ENCODE peak calls at places on chromosomes 12 and 14, in eight cellular contexts. Z is stomach, B is lower leg skin, H is gastrocnemius medialis, Q is testis, E is GM12891, U is body of pancreas, V is ovary. S is an unnamed sample.

GRCh38 chr12:1250641-1251040 is 259.6 kb downstream of the ERC1 start:
- DNase-seq in Z (no peak), B (no peak), H (no peak), Q (no peak), E (no peak), U (no peak), V (no peak), S (no peak)

GRCh38 chr12:98645572-98646067 is 530 bp downstream of the APAF1 start:
- DNase-seq in Z (peak), B (no peak), H (peak), Q (peak), E (peak), U (peak), V (no peak), S (peak)

GRCh38 chr14:75522224-75522764 is at the start of gene BATF:
- DNase-seq in Z (peak), B (peak), H (no peak), Q (no peak), E (peak), U (peak), V (no peak), S (no peak)

GRCh38 chr12:6326316-6326959 is 15.4 kb downstream of the TNFRSF1A start:
- DNase-seq in Z (peak), B (no peak), H (no peak), Q (peak), E (no peak), U (no peak), V (peak), S (no peak)

GRCh38 chr12:6532927-6533652 is 1.2 kb upstream of the GAPDH start:
- DNase-seq in Z (peak), B (no peak), H (no peak), Q (peak), E (no peak), U (peak), V (no peak), S (no peak)

GRCh38 chr14:89024691-89025090 is 200.2 kb downstream of the TTC8 start:
- DNase-seq in Z (no peak), B (no peak), H (no peak), Q (no peak), E (no peak), U (no peak), V (no peak), S (no peak)

GRCh38 chr14:75991753-75992152 is 6.2 kb downstream of the IFT43 start:
- DNase-seq in Z (no peak), B (no peak), H (no peak), Q (no peak), E (no peak), U (no peak), V (no peak), S (no peak)

GRCh38 chr12:100229876-100230275 is 29.3 kb downstream of the ACTR6 start:
- DNase-seq in Z (no peak), B (peak), H (no peak), Q (no peak), E (no peak), U (no peak), V (no peak), S (no peak)

GRCh38 chr12:46446645-46447044 is 74.1 kb upstream of the SLC38A2 start:
- DNase-seq in Z (no peak), B (no peak), H (no peak), Q (no peak), E (no peak), U (no peak), V (no peak), S (no peak)

GRCh38 chr12:122884091-122884826 is 11.7 kb downstream of the VPS37B start:
- DNase-seq in Z (no peak), B (no peak), H (no peak), Q (no peak), E (no peak), U (no peak), V (no peak), S (no peak)

GRCh38 chr12:90331821-90332220 is 623.2 kb downstream of the CCER1 start:
- DNase-seq in Z (no peak), B (no peak), H (no peak), Q (no peak), E (no peak), U (no peak), V (no peak), S (no peak)

GRCh38 chr12:9701380-9702154 is 31.3 kb downstream of the CLECL1 start:
- DNase-seq in Z (no peak), B (no peak), H (no peak), Q (no peak), E (no peak), U (no peak), V (no peak), S (no peak)
- TF ChIP-seq POLR2A in Z (no peak), B (no peak), H (no peak), Q (no peak), E (no peak), U (no peak), V (no peak), S (no peak)

DNA sequence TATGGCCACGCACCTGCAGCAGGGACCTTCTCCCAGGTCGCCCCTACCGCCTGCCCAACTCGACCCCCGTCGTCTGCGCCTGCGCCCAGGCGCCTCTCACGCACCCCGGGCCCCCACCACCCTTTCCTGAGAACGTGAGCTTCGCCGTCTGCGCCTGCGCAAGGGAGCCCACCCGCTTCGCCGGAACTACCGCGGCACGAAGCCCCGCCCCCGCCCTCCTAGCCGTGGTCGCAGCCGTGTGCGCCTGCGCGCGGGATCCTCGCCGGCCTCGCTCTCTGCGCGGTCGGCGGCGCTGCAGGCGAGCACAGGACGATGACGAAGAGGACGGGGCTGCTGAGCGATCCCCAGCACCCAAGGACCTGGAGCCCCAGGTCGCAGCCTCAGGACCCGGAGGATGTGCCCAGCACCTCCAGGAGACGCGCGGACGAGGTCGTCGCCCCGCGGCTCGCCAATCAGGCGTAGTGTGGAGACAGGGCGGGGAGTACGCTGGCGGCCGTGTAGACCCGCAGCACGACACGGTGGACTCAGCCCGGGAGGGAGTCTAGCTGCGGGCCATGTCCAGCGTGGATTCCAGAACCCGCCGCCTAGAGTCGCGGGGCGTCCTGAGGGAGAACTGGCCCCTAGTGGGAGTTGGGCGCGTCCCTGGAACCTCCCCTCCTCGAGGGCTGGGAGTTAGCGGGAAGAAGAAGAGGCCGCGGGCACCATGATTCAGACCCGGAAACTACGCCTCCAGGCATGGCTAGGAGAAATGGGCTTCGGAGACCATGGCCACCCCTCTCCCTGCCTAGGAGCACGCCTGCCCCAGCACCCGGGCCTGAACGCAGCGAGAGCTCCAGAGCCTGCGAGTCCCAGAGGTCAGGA is 1120.8 kb upstream of the TMEM132C start:
- DNase-seq in Z (peak), B (no peak), H (peak), Q (peak), E (no peak), U (peak), V (peak), S (no peak)
- TF ChIP-seq POLR2A in Z (no peak), B (no peak), H (no peak), Q (no peak), E (no peak), U (no peak), V (no peak), S (peak)

DNA sequence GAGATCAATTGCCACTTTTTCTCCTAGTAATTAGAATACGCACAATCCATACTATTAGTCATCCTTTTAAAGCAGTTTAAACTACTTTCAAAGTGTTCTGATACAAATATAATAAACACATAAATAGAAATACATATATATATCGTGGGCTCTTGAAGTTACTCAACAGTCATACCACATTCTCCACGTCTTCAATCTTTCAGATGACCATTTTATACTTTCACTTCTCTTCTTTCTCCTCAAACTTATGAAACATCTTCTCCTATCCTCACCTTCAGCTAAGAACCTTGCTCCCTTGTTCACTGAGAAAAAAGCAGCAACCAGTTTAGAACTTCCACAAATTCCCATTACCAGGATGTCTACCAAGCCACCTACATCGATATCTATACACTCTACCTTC is 19.2 kb downstream of the CEP290 start:
- DNase-seq in Z (no peak), B (no peak), H (no peak), Q (no peak), E (no peak), U (no peak), V (no peak), S (no peak)
- TF ChIP-seq POLR2A in Z (no peak), B (no peak), H (no peak), Q (no peak), E (no peak), U (no peak), V (no peak), S (no peak)

GRCh38 chr14:24232645-24233537 is at the start of gene GMPR2:
- DNase-seq in Z (no peak), B (no peak), H (peak), Q (no peak), E (no peak), U (no peak), V (no peak), S (no peak)
- TF ChIP-seq POLR2A in Z (no peak), B (no peak), H (no peak), Q (no peak), E (no peak), U (no peak), V (peak), S (peak)

GRCh38 chr12:26680724-26681455 is 152.1 kb downstream of the ITPR2 start:
- DNase-seq in Z (no peak), B (no peak), H (no peak), Q (no peak), E (no peak), U (no peak), V (no peak), S (no peak)

GRCh38 chr12:26683443-26683842 is 149.6 kb downstream of the ITPR2 start:
- DNase-seq in Z (no peak), B (no peak), H (no peak), Q (no peak), E (no peak), U (no peak), V (no peak), S (no peak)

DNA sequence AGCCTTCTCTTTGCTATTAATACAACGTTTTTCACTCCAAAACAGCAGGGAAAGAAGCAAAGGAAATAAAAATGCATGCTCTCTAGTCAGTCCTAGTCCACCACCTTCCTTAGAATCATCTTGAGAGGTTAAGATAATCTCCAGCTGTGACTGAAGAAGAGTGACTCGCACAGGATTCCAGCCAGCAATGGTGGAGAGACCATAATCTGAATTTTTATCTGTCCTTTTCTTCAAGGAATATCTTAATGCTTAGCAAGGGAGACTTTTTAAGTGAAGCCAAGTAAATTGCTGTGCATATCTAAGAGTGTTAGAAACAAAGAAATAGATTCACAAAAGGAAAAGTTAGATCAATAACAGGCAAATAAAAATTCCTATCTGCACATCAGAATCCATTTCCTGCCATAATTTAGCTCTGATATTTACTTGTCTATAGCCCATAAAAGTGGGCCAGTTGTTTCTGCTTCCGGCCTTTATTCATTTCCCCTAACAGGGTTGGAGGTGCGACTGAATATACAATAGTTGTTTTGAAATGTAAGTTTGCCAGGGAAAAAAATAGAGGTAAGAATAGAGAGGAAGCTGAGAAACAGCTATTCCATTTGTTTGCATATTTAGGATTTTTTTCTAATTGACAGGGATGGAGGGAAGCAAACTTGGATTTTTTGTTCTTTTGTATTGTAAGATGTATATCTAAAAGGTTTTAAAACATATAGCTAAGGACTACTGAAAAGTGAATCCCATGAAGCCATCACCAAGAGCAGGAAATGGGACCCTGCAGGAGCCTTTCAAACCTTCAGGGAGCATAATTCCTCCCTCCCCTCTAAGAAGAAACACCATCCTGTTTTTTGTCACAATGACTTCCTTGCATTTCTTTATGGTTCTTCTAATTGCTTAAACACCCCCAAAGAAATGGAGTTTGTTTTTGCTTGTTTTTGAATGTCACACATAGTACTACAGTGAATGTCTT is 154.0 kb downstream of the ITPR2 start:
- DNase-seq in Z (no peak), B (no peak), H (no peak), Q (no peak), E (no peak), U (no peak), V (no peak), S (peak)
- TF ChIP-seq POLR2A in Z (no peak), B (no peak), H (no peak), Q (no peak), E (no peak), U (no peak), V (no peak), S (no peak)

GRCh38 chr12:49126852-49127763 is 4.1 kb downstream of the TUBA1B start:
- DNase-seq in Z (no peak), B (no peak), H (no peak), Q (no peak), E (no peak), U (no peak), V (no peak), S (no peak)
- TF ChIP-seq POLR2A in Z (no peak), B (no peak), H (no peak), Q (no peak), E (peak), U (no peak), V (no peak), S (no peak)

GRCh38 chr12:106986625-106987389 is at the start of gene MTERF2:
- DNase-seq in Z (peak), B (peak), H (peak), Q (peak), E (peak), U (peak), V (peak), S (peak)
- TF ChIP-seq POLR2A in Z (no peak), B (no peak), H (peak), Q (peak), E (no peak), U (peak), V (peak), S (peak)

DNA sequence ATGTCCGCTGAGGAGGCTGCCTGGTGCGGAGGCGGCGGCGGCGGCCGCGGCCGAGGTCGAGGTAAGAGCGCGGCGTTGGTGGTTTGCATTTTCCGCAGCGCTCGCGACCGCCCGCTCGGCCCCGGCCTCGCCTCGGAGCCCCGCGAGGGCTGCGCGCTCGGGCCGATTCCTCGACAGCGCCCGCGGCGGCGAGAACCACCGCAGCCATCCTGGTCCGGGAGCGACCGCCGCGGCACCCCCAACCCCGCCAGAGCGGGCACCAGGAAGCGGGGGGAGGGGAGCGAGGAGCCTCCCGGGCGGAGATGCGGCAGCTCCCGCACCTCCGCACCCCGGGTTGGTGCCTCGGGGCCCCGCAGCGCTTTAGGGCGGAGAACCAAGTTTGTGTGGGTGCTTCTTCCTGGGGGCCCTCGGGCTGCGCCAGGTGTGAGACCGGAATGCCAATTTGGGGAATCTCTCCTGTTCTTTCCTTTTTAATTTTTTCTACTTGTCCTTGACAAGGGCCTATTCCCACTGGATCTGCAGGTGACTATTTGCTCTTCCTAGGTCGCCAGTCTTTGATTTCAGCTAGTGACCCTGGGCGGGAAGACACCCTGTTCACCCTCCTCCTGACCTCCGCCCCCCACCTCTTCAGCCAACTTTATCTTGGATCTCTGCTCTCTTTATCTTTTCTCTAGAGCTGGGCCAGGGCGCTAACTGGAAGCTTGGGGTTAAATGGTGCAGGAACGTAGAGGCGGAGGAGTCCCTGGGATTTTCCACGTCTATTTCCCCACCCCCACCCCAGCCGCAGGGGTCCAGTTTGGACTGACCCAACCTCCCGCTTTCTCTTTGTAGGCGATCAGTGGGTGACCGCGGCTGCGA is at the start of gene SOCS2:
- DNase-seq in Z (peak), B (peak), H (no peak), Q (no peak), E (peak), U (peak), V (peak), S (peak)
- TF ChIP-seq POLR2A in Z (no peak), B (no peak), H (no peak), Q (no peak), E (no peak), U (no peak), V (no peak), S (peak)